ENCODE peak calls at places on chromosome 20, in four cellular contexts. C, X, Z and V are unnamed samples.

GRCh38 chr20:47389867-47390347 is 33.4 kb upstream of the ZMYND8 start:
- DNase-seq in C (no peak), Z (no peak), X (peak), V (peak)

GRCh38 chr20:34922654-34923381 is 32.8 kb downstream of the GSS start:
- DNase-seq in C (peak), Z (no peak), X (peak), V (no peak)

GRCh38 chr20:32823737-32824588 is 4.2 kb downstream of the MAPRE1 start:
- DNase-seq in X (no peak), Z (no peak), C (no peak), V (no peak)

GRCh38 chr20:5489596-5489995 is 172.8 kb upstream of the PROKR2 start:
- DNase-seq in C (no peak), Z (no peak), X (no peak), V (no peak)

GRCh38 chr20:62142252-62143117 is 709 bp downstream of the PSMA7 start:
- DNase-seq in X (peak), Z (no peak), C (no peak), V (peak)

GRCh38 chr20:50350510-50351249 is 159.5 kb upstream of the PTPN1 start:
- DNase-seq in C (no peak), Z (no peak), X (no peak), V (no peak)

GRCh38 chr20:20621191-20621590 is 91.3 kb downstream of the RALGAPA2 start:
- DNase-seq in Z (no peak), X (no peak), C (no peak), V (no peak)

GRCh38 chr20:19973920-19974620 is 43.1 kb upstream of the NAA20 start:
- DNase-seq in Z (peak), X (peak), C (peak), V (peak)

GRCh38 chr20:3788685-3789155 is 2.2 kb upstream of the CENPB start:
- DNase-seq in Z (no peak), X (no peak), C (no peak), V (no peak)

GRCh38 chr20:50893620-50894019 is 37.6 kb downstream of the ADNP start:
- DNase-seq in C (no peak), X (no peak), Z (no peak), V (no peak)

GRCh38 chr20:3786665-3787639 is at the start of gene CENPB:
- DNase-seq in C (no peak), Z (peak), X (peak), V (peak)

GRCh38 chr20:50376888-50377459 is 133.2 kb upstream of the PTPN1 start:
- DNase-seq in X (no peak), Z (peak), C (no peak), V (no peak)

GRCh38 chr20:34302312-34302722 is 838 bp downstream of the AHCY start:
- DNase-seq in C (peak), Z (no peak), X (peak), V (no peak)

GRCh38 chr20:59062057-59062456 is 19.5 kb upstream of the PRELID3B start:
- DNase-seq in X (no peak), Z (no peak), C (no peak), V (no peak)

GRCh38 chr20:53639647-53640440 is 46.2 kb upstream of the ZNF217 start:
- DNase-seq in Z (no peak), X (no peak), C (no peak), V (no peak)

GRCh38 chr20:32528291-32528891 is 56.7 kb downstream of the NOL4L start:
- DNase-seq in C (no peak), X (no peak), Z (no peak), V (no peak)

GRCh38 chr20:58375796-58376195 is 13.2 kb upstream of the VAPB start:
- DNase-seq in C (no peak), X (no peak), Z (no peak), V (no peak)

GRCh38 chr20:51660741-51661608 is 107.2 kb downstream of the ATP9A start:
- DNase-seq in Z (no peak), C (peak), X (peak), V (peak)

GRCh38 chr20:25336561-25337422 is 53.8 kb downstream of the ABHD12 start:
- DNase-seq in X (peak), Z (no peak), C (no peak), V (peak)

GRCh38 chr20:50309280-50309763 is 118.7 kb downstream of the CEBPB start:
- DNase-seq in C (no peak), Z (no peak), X (peak), V (peak)

GRCh38 chr20:48897298-48898044 is 24.0 kb upstream of the ARFGEF2 start:
- DNase-seq in X (peak), C (peak), Z (no peak), V (peak)

GRCh38 chr20:37992802-37993538 is 40.3 kb downstream of the TTI1 start:
- DNase-seq in X (peak), Z (no peak), C (peak), V (peak)

GRCh38 chr20:5133998-5134397 is 7.2 kb downstream of the CDS2 start:
- DNase-seq in C (no peak), X (no peak), Z (no peak), V (no peak)

GRCh38 chr20:52410182-52410647 is 218.6 kb upstream of the ZFP64 start:
- DNase-seq in Z (no peak), C (peak), X (no peak), V (no peak)

GRCh38 chr20:24952376-24953203 is 3.5 kb downstream of the CST7 start:
- DNase-seq in Z (peak), X (no peak), C (no peak), V (no peak)

GRCh38 chr20:56653221-56653620 is 24.1 kb downstream of the TFAP2C start:
- DNase-seq in Z (no peak), X (no peak), C (no peak), V (no peak)

GRCh38 chr20:35410613-35411012 is 1.2 kb downstream of the UQCC1 start:
- DNase-seq in X (no peak), C (no peak), Z (no peak), V (no peak)

GRCh38 chr20:60224914-60225313 is 266.7 kb downstream of the CDH26 start:
- DNase-seq in Z (no peak), C (no peak), X (no peak), V (no peak)

GRCh38 chr20:51420111-51420510 is 122.4 kb downstream of the NFATC2 start:
- DNase-seq in C (no peak), Z (no peak), X (no peak), V (peak)

GRCh38 chr20:21555470-21556120 is 41.7 kb upstream of the NKX2-2 start:
- DNase-seq in C (no peak), Z (no peak), X (no peak), V (no peak)

GRCh38 chr20:46746972-46747371 is 37.5 kb downstream of the SLC2A10 start:
- DNase-seq in C (no peak), X (no peak), Z (peak), V (no peak)

GRCh38 chr20:46554850-46555249 is 4.4 kb upstream of the OCSTAMP start:
- DNase-seq in Z (no peak), X (no peak), C (no peak), V (no peak)

GRCh38 chr20:45810191-45810590 is 2.3 kb upstream of the UBE2C start:
- DNase-seq in Z (no peak), C (no peak), X (no peak), V (peak)

GRCh38 chr20:22466447-22467171 is 117.8 kb downstream of the FOXA2 start:
- DNase-seq in X (no peak), C (no peak), Z (no peak), V (no peak)

GRCh38 chr20:35607003-35607735 is 8.5 kb upstream of the SPAG4 start:
- DNase-seq in C (no peak), Z (no peak), X (no peak), V (no peak)

GRCh38 chr20:54622338-54623280 is 147.2 kb downstream of the DOK5 start:
- DNase-seq in X (peak), C (no peak), Z (no peak), V (no peak)

GRCh38 chr20:8389381-8390368 is 257.6 kb downstream of the PLCB1 start:
- DNase-seq in C (no peak), X (peak), Z (no peak), V (peak)

GRCh38 chr20:3059489-3059888 is 11.9 kb upstream of the OXT start:
- DNase-seq in C (no peak), Z (no peak), X (no peak), V (no peak)